ENCODE peak calls at places on chromosomes 3 and 15, in five cellular contexts. R is tibial nerve, T is IMR-90, S is adrenal gland, V is Peyer's patch. K is an unnamed sample.

GRCh38 chr3:120450914-120451669 is at the start of gene FSTL1:
- DNase-seq in R (peak; percentile 60), T (peak; percentile 70), S (peak; percentile 66), V (no peak), K (peak; percentile 91)

GRCh38 chr3:195897081-195897852 is 11.1 kb downstream of the TNK2 start:
- DNase-seq in R (no peak), T (peak; percentile 74), S (peak; percentile 62), V (no peak), K (peak; percentile 77)

GRCh38 chr15:93261845-93262244 is 172.8 kb upstream of the RGMA start:
- DNase-seq in R (no peak), T (no peak), S (no peak), V (no peak), K (no peak)

GRCh38 chr3:72892081-72892763 is 4.4 kb downstream of the GXYLT2 start:
- DNase-seq in R (peak; percentile 45), T (peak; percentile 94), S (no peak), V (no peak), K (peak; percentile 80)

GRCh38 chr15:48811325-48811938 is 563 bp upstream of the CEP152 start:
- DNase-seq in R (no peak), T (no peak), S (no peak), V (no peak), K (no peak)

GRCh38 chr3:36562945-36563344 is 182.6 kb downstream of the STAC start:
- DNase-seq in R (no peak), T (no peak), S (no peak), V (no peak), K (no peak)

GRCh38 chr3:146092230-146092629 is 68.8 kb downstream of the PLOD2 start:
- DNase-seq in R (no peak), T (peak; percentile 38), S (no peak), V (no peak), K (no peak)

GRCh38 chr3:26719148-26719547 is 96.6 kb downstream of the LRRC3B start:
- DNase-seq in R (no peak), T (no peak), S (no peak), V (no peak), K (no peak)

GRCh38 chr3:177396707-177397106 is 199.4 kb upstream of the TBL1XR1 start:
- DNase-seq in R (no peak), T (no peak), S (no peak), V (no peak), K (no peak)

GRCh38 chr3:188881954-188882641 is 289.7 kb upstream of the TPRG1 start:
- DNase-seq in R (no peak), T (peak; percentile 95), S (no peak), V (no peak), K (no peak)

GRCh38 chr3:70854108-70854507 is 541.7 kb upstream of the MDFIC2 start:
- DNase-seq in R (no peak), T (no peak), S (no peak), V (no peak), K (no peak)

GRCh38 chr15:79206940-79207339 is 75.6 kb upstream of the ANKRD34C start:
- DNase-seq in R (no peak), T (no peak), S (no peak), V (no peak), K (no peak)
- TF ChIP-seq POLR2A in R (no peak), T (no peak), S (no peak), V (no peak), K (no peak)

GRCh38 chr3:49164983-49165720 is 979 bp downstream of the CCDC71 start:
- DNase-seq in R (no peak), T (no peak), S (no peak), V (no peak), K (no peak)
- TF ChIP-seq POLR2A in R (no peak), T (no peak), S (no peak), V (no peak), K (no peak)

DNA sequence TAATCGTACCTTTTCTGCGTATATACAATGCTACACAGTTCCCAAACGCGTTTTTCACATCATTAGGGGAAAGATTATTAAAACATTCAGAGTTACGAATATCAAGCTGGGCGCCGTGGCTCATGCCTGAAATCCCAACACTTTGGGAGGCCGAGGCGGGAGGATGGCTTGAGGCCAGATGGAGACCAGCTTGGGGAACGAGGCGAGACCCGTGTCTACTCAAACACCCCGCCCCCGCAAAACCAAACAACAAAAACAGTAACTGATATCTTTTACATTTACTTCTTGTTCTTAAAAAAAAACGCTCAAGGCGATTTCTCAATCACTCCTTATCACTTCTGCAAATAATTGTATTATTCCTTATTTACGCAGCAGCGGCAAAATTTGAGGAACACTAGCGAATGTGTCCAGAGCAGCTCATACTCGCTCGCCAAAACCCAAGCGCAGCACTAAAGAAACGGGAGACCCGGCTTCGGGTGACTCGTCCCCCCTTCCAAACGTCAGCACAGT is 1.2 kb downstream of the ZBTB11 start:
- DNase-seq in R (peak; percentile 35), T (no peak), S (peak; percentile 55), V (peak; percentile 41), K (no peak)
- TF ChIP-seq POLR2A in R (no peak), T (peak; percentile 94), S (no peak), V (no peak), K (no peak)

DNA sequence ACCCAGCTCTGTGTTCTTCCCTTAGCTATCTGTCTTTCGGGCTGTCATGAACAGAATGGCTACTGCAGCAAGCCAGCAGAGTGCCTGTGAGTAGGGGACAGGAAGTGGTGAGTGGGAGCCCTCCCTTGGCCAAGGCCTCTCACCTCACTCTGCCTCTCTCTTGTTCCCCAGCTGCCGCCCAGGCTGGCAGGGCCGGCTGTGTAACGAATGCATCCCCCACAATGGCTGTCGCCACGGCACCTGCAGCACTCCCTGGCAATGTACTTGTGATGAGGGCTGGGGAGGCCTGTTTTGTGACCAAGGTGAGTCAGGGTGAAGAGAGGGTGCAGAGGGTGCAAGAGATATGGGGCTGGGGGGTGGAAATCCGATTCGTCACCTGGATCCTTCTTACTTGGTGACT is 3.0 kb downstream of the DLL4 start:
- DNase-seq in R (no peak), T (no peak), S (no peak), V (no peak), K (no peak)
- TF ChIP-seq POLR2A in R (no peak), T (no peak), S (no peak), V (no peak), K (no peak)

DNA sequence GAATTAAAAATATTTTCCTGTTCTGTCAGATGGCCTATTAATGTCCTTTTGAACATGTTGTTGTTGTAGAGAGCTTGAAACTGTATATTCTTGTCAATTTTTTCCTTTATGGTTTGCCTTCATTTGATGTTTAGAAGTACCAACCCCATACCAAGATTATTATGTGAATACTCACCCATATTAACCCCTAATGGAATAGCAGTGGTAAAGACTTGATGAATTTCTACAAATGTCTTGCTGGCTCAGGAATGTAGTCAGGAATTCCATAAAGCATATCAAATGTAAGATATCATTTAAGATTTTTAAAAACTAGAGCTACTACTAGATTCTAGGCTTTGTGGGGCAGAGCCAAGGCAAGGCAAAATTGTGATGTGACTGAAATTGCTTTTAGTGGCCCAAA is 30.0 kb downstream of the MYO5A start:
- DNase-seq in R (no peak), T (no peak), S (no peak), V (no peak), K (no peak)
- TF ChIP-seq POLR2A in R (no peak), T (no peak), S (no peak), V (no peak), K (no peak)

GRCh38 chr15:78506971-78507830 is at the start of gene HYKK:
- DNase-seq in R (peak; percentile 87), T (peak; percentile 96), S (peak; percentile 95), V (peak; percentile 77), K (peak; percentile 97)
- TF ChIP-seq POLR2A in R (no peak), T (no peak), S (peak; percentile 58), V (peak; percentile 76), K (peak; percentile 54)